ENCODE peak calls at places on chromosome 21, in four cellular contexts. One of them, this sample, is unnamed.

GRCh38 chr21:43287111-43287973 is 118.5 kb downstream of the CRYAA start:
- DNase-seq in A549: no peak
- DNase-seq in SK-N-SH: no peak
- DNase-seq in H1: no peak
- DNase-seq in this sample: no peak

GRCh38 chr21:34524671-34525601 is 12.9 kb upstream of the KCNE1 start:
- DNase-seq in A549: no peak
- DNase-seq in SK-N-SH: no peak
- DNase-seq in H1: no peak
- DNase-seq in this sample: peak; percentile 58

GRCh38 chr21:46191257-46191685 is 7.0 kb upstream of the SPATC1L start:
- DNase-seq in A549: no peak
- DNase-seq in SK-N-SH: peak; percentile 28
- DNase-seq in H1: no peak
- DNase-seq in this sample: peak; percentile 66

GRCh38 chr21:46284077-46284644 is 1.2 kb downstream of the MCM3AP start:
- DNase-seq in A549: no peak
- DNase-seq in SK-N-SH: no peak
- DNase-seq in H1: no peak
- DNase-seq in this sample: peak; percentile 51

GRCh38 chr21:46386726-46387073 is 62.7 kb downstream of the PCNT start:
- DNase-seq in A549: no peak
- DNase-seq in SK-N-SH: no peak
- DNase-seq in H1: no peak
- DNase-seq in this sample: no peak

GRCh38 chr21:42741056-42741455 is 87.6 kb downstream of the PDE9A start:
- DNase-seq in A549: no peak
- DNase-seq in SK-N-SH: no peak
- DNase-seq in H1: no peak
- DNase-seq in this sample: no peak

GRCh38 chr21:15400905-15401304 is 328.9 kb upstream of the USP25 start:
- DNase-seq in A549: no peak
- DNase-seq in SK-N-SH: no peak
- DNase-seq in H1: no peak
- DNase-seq in this sample: peak; percentile 2

GRCh38 chr21:14926186-14926585 is 138.6 kb downstream of the NRIP1 start:
- DNase-seq in A549: no peak
- DNase-seq in SK-N-SH: no peak
- DNase-seq in H1: no peak
- DNase-seq in this sample: no peak

GRCh38 chr21:25967566-25968438 is 202.8 kb downstream of the APP start:
- DNase-seq in A549: no peak
- DNase-seq in SK-N-SH: no peak
- DNase-seq in H1: no peak
- DNase-seq in this sample: peak; percentile 88

GRCh38 chr21:26529556-26529955 is 43.5 kb downstream of the CYYR1 start:
- DNase-seq in A549: no peak
- DNase-seq in SK-N-SH: peak; percentile 9
- DNase-seq in H1: no peak
- DNase-seq in this sample: no peak

GRCh38 chr21:8993284-8993942 is 1528.0 kb upstream of the TPTE start:
- DNase-seq in A549: peak; percentile 94
- DNase-seq in SK-N-SH: no peak
- DNase-seq in H1: no peak
- DNase-seq in this sample: no peak

GRCh38 chr21:25867041-25867440 is 132.3 kb downstream of the GABPA start:
- DNase-seq in A549: no peak
- DNase-seq in SK-N-SH: peak; percentile 22
- DNase-seq in H1: no peak
- DNase-seq in this sample: no peak

GRCh38 chr21:19810779-19811178 is 1187.4 kb upstream of the NCAM2 start:
- DNase-seq in A549: no peak
- DNase-seq in SK-N-SH: no peak
- DNase-seq in H1: no peak
- DNase-seq in this sample: peak; percentile 2

GRCh38 chr21:34835526-34835925 is 166.7 kb downstream of the CLIC6 start:
- DNase-seq in A549: no peak
- DNase-seq in SK-N-SH: no peak
- DNase-seq in H1: no peak
- DNase-seq in this sample: no peak

GRCh38 chr21:15272591-15272990 is 207.8 kb upstream of the NRIP1 start:
- DNase-seq in A549: no peak
- DNase-seq in SK-N-SH: no peak
- DNase-seq in H1: no peak
- DNase-seq in this sample: no peak

DNA sequence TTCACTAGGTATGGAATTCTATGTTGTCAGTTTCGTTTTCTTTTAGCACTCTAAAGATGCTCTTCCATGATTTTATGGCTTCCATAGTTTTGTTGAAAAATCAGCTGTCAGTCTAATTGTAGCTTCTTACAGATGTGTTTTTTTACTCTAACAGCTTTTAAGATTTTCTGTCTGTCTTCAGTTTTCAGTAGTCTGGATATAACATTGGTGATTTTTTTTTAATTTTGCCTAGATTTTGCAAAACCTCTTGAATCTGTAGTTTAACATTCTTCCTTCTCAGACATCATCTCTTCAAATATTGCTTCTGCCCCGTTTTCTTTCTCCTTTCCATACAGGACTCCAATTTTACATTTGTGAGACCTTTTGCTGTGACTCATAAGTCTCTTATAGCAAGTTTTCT is 17.9 kb upstream of the DYRK1A start:
- DNase-seq in A549: peak; percentile 12
- DNase-seq in SK-N-SH: no peak
- DNase-seq in H1: no peak
- DNase-seq in this sample: peak; percentile 16
- TF ChIP-seq MAX in A549: no peak
- TF ChIP-seq MAX in SK-N-SH: no peak
- TF ChIP-seq MAX in H1: no peak
- TF ChIP-seq MAX in this sample: no peak

DNA sequence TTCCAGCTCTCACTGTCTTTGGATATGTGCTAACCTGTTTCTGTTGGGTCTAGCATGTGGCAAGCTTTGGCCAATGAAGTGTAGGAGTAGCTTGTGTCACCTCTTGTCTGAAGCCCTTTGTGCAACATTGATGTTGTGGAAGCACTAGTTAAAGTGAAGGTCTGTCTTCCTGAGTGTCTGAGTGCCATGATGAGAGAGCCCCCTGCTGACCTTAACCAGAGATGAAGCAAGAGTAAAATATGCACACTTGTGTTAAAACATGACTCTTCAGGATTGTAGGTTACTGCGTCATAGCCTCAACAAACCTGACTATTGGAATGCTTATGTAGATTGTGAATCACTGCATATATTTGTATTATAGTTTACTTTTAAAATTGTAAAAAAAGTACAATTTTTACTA is 103.7 kb downstream of the NCAM2 start:
- DNase-seq in A549: no peak
- DNase-seq in SK-N-SH: peak; percentile 15
- DNase-seq in H1: no peak
- DNase-seq in this sample: no peak
- TF ChIP-seq MAX in A549: no peak
- TF ChIP-seq MAX in SK-N-SH: no peak
- TF ChIP-seq MAX in H1: no peak
- TF ChIP-seq MAX in this sample: no peak

GRCh38 chr21:36454079-36454478 is 25.8 kb downstream of the CLDN14 start:
- DNase-seq in A549: no peak
- DNase-seq in SK-N-SH: no peak
- DNase-seq in H1: no peak
- DNase-seq in this sample: peak; percentile 87
- TF ChIP-seq MAX in A549: no peak
- TF ChIP-seq MAX in SK-N-SH: no peak
- TF ChIP-seq MAX in H1: no peak
- TF ChIP-seq MAX in this sample: no peak

GRCh38 chr21:38311091-38311490 is 54.3 kb downstream of the KCNJ15 start:
- DNase-seq in A549: no peak
- DNase-seq in SK-N-SH: no peak
- DNase-seq in H1: no peak
- DNase-seq in this sample: no peak

GRCh38 chr21:38311765-38312164 is 55.0 kb downstream of the KCNJ15 start:
- DNase-seq in A549: no peak
- DNase-seq in SK-N-SH: no peak
- DNase-seq in H1: no peak
- DNase-seq in this sample: no peak

GRCh38 chr21:38312822-38313221 is 56.0 kb downstream of the KCNJ15 start:
- DNase-seq in A549: peak; percentile 19
- DNase-seq in SK-N-SH: no peak
- DNase-seq in H1: no peak
- DNase-seq in this sample: no peak

GRCh38 chr21:38314534-38314933 is 57.7 kb downstream of the KCNJ15 start:
- DNase-seq in A549: no peak
- DNase-seq in SK-N-SH: no peak
- DNase-seq in H1: no peak
- DNase-seq in this sample: no peak

DNA sequence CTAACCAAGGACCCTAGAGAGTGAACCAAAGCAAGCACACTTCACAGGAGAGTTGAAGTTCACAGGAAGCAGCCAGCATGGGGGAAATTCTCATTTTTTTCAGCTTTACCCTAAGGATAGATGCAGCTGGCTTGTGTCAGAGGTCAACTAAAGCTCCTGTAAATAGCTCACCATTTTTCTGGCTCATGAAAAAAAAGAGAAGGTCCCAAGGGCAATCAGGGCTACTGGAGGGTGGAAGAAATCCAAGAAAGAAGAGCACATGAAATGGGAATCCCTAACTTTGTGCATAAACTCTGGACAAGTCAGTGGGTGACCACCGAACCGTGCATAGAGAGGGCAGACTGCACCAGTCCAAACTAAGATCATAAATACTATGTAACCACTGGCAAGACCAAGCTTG is 58.4 kb downstream of the KCNJ15 start:
- DNase-seq in A549: no peak
- DNase-seq in SK-N-SH: no peak
- DNase-seq in H1: no peak
- DNase-seq in this sample: no peak
- TF ChIP-seq MAX in A549: no peak
- TF ChIP-seq MAX in SK-N-SH: no peak
- TF ChIP-seq MAX in H1: no peak
- TF ChIP-seq MAX in this sample: no peak

GRCh38 chr21:44793269-44794030 is 8.2 kb downstream of the UBE2G2 start:
- DNase-seq in A549: peak; percentile 43
- DNase-seq in SK-N-SH: peak; percentile 86
- DNase-seq in H1: no peak
- DNase-seq in this sample: peak; percentile 63
- TF ChIP-seq MAX in A549: no peak
- TF ChIP-seq MAX in SK-N-SH: no peak
- TF ChIP-seq MAX in H1: no peak
- TF ChIP-seq MAX in this sample: no peak

DNA sequence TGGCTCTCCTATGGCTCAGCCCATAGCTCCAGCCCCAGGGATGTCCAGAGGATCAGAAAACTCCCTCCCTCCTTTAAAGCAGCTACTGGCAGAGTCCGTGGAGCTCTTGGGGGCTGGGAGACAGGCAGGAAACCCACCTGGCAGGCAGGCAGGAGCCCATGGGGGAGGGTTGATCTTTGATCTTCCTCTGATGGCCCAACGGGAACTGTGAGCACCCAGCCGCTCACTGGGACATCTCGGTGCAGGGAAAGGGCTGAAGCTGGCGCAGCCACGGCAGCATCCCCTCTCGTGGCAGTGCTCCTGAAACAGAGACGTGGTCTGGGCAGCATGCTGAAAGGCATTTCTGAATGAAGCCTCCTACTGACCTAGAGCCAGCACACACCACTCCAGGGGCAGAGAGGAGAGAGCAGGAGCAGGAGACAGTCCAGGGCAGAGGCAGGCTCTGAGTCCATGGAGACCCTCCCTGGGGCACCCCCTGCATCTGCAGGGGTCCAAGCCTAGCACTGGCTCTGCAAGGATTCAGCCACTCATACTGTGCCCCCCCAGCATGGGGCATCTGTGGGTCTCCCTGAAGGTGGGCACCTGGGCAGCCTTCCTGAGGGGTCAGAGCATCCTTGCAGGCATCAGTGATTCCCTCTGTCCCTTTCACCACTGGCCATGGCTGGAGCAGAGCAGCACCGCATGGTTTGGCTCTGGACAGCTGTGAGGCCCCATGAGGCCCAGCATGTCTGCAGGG is 4.9 kb upstream of the SLX9 start:
- DNase-seq in A549: no peak
- DNase-seq in SK-N-SH: no peak
- DNase-seq in H1: no peak
- DNase-seq in this sample: no peak
- TF ChIP-seq MAX in A549: no peak
- TF ChIP-seq MAX in SK-N-SH: no peak
- TF ChIP-seq MAX in H1: no peak
- TF ChIP-seq MAX in this sample: no peak

GRCh38 chr21:17461582-17461981 is 51.3 kb upstream of the CXADR start:
- DNase-seq in A549: peak; percentile 21
- DNase-seq in SK-N-SH: no peak
- DNase-seq in H1: no peak
- DNase-seq in this sample: no peak
- TF ChIP-seq MAX in A549: no peak
- TF ChIP-seq MAX in SK-N-SH: no peak
- TF ChIP-seq MAX in H1: no peak
- TF ChIP-seq MAX in this sample: no peak

This sample was measured in endothelial cell of umbilical vein.